ENCODE peak calls at places on chromosomes 7 and 10, in six cellular contexts. One of them, this sample, is unnamed. For H3K4me1, the result is how much of the 10 kb centered on the place peaks cover.

GRCh38 chr7:36583318-36583717 is 141.0 kb downstream of the AOAH start:
- DNase-seq in hepatocyte: no peak
- DNase-seq in transverse colon: no peak
- DNase-seq in uterus: no peak
- DNase-seq in OCI-LY7: no peak
- DNase-seq in aorta: no peak
- DNase-seq in this sample: no peak

GRCh38 chr7:25726180-25726579 is 425.8 kb upstream of the NFE2L3 start:
- DNase-seq in hepatocyte: no peak
- DNase-seq in transverse colon: no peak
- DNase-seq in uterus: no peak
- DNase-seq in OCI-LY7: no peak
- DNase-seq in aorta: no peak
- DNase-seq in this sample: no peak

GRCh38 chr10:48215148-48215982 is 59.1 kb downstream of the FRMPD2 start:
- DNase-seq in hepatocyte: peak
- DNase-seq in transverse colon: peak
- DNase-seq in uterus: no peak
- DNase-seq in OCI-LY7: peak
- DNase-seq in aorta: no peak
- DNase-seq in this sample: no peak

GRCh38 chr10:79090134-79090803 is 21.5 kb downstream of the ZMIZ1 start:
- DNase-seq in hepatocyte: no peak
- DNase-seq in transverse colon: no peak
- DNase-seq in uterus: no peak
- DNase-seq in OCI-LY7: peak
- DNase-seq in aorta: no peak
- DNase-seq in this sample: no peak

GRCh38 chr7:157426463-157427301 is 89.9 kb downstream of the DNAJB6 start:
- DNase-seq in hepatocyte: no peak
- DNase-seq in transverse colon: no peak
- DNase-seq in uterus: no peak
- DNase-seq in OCI-LY7: no peak
- DNase-seq in aorta: no peak
- DNase-seq in this sample: no peak

GRCh38 chr10:127013696-127014095 is 108.5 kb downstream of the DOCK1 start:
- DNase-seq in hepatocyte: no peak
- DNase-seq in transverse colon: no peak
- DNase-seq in uterus: no peak
- DNase-seq in OCI-LY7: no peak
- DNase-seq in aorta: no peak
- DNase-seq in this sample: no peak

GRCh38 chr10:69089638-69090599 is 2.0 kb downstream of the SRGN start:
- DNase-seq in hepatocyte: no peak
- DNase-seq in transverse colon: peak
- DNase-seq in uterus: no peak
- DNase-seq in OCI-LY7: no peak
- DNase-seq in aorta: peak
- DNase-seq in this sample: no peak

GRCh38 chr7:94393251-94393758 is 1.4 kb upstream of the COL1A2 start:
- DNase-seq in hepatocyte: peak
- DNase-seq in transverse colon: no peak
- DNase-seq in uterus: peak
- DNase-seq in OCI-LY7: no peak
- DNase-seq in aorta: peak
- DNase-seq in this sample: peak

GRCh38 chr10:48497965-48498770 is 106.7 kb downstream of the ARHGAP22 start:
- DNase-seq in hepatocyte: no peak
- DNase-seq in transverse colon: no peak
- DNase-seq in uterus: no peak
- DNase-seq in OCI-LY7: no peak
- DNase-seq in aorta: no peak
- DNase-seq in this sample: no peak

GRCh38 chr10:17003666-17004065 is 125.9 kb downstream of the CUBN start:
- DNase-seq in hepatocyte: no peak
- DNase-seq in transverse colon: no peak
- DNase-seq in uterus: no peak
- DNase-seq in OCI-LY7: no peak
- DNase-seq in aorta: no peak
- DNase-seq in this sample: no peak

GRCh38 chr7:17996442-17997223 is 31.0 kb downstream of the PRPS1L1 start:
- DNase-seq in hepatocyte: no peak
- DNase-seq in transverse colon: no peak
- DNase-seq in uterus: no peak
- DNase-seq in OCI-LY7: no peak
- DNase-seq in aorta: no peak
- DNase-seq in this sample: no peak

GRCh38 chr7:50653116-50653854 is 88.1 kb upstream of the DDC start:
- DNase-seq in hepatocyte: peak
- DNase-seq in transverse colon: peak
- DNase-seq in uterus: peak
- DNase-seq in OCI-LY7: no peak
- DNase-seq in aorta: peak
- DNase-seq in this sample: no peak

GRCh38 chr7:29866490-29866930 is 60.2 kb downstream of the WIPF3 start:
- DNase-seq in hepatocyte: peak
- DNase-seq in transverse colon: no peak
- DNase-seq in uterus: no peak
- DNase-seq in OCI-LY7: no peak
- DNase-seq in aorta: peak
- DNase-seq in this sample: peak

GRCh38 chr7:71173955-71174354 is 42.0 kb downstream of the GALNT17 start:
- DNase-seq in hepatocyte: peak
- DNase-seq in transverse colon: no peak
- DNase-seq in uterus: no peak
- DNase-seq in OCI-LY7: no peak
- DNase-seq in aorta: no peak
- DNase-seq in this sample: peak

GRCh38 chr10:15309221-15309620 is 61.9 kb downstream of the FAM171A1 start:
- DNase-seq in hepatocyte: no peak
- DNase-seq in transverse colon: no peak
- DNase-seq in uterus: no peak
- DNase-seq in OCI-LY7: no peak
- DNase-seq in aorta: no peak
- DNase-seq in this sample: no peak

GRCh38 chr10:122333037-122333436 is 41.5 kb upstream of the PLEKHA1 start:
- DNase-seq in hepatocyte: no peak
- DNase-seq in transverse colon: no peak
- DNase-seq in uterus: no peak
- DNase-seq in OCI-LY7: no peak
- DNase-seq in aorta: no peak
- DNase-seq in this sample: no peak

GRCh38 chr7:30364773-30365172 is 80.4 kb downstream of the ZNRF2 start:
- DNase-seq in hepatocyte: no peak
- DNase-seq in transverse colon: no peak
- DNase-seq in uterus: no peak
- DNase-seq in OCI-LY7: no peak
- DNase-seq in aorta: no peak
- DNase-seq in this sample: no peak

GRCh38 chr10:124104011-124104627 is 10.7 kb upstream of the CHST15 start:
- DNase-seq in hepatocyte: no peak
- DNase-seq in transverse colon: no peak
- DNase-seq in uterus: no peak
- DNase-seq in OCI-LY7: no peak
- DNase-seq in aorta: no peak
- DNase-seq in this sample: no peak

GRCh38 chr10:11742009-11742778 is at the start of gene ECHDC3:
- DNase-seq in hepatocyte: peak
- DNase-seq in transverse colon: peak
- DNase-seq in uterus: peak
- DNase-seq in OCI-LY7: no peak
- DNase-seq in aorta: peak
- DNase-seq in this sample: peak

GRCh38 chr7:82331234-82331633 is 112.3 kb downstream of the CACNA2D1 start:
- DNase-seq in hepatocyte: no peak
- DNase-seq in transverse colon: no peak
- DNase-seq in uterus: no peak
- DNase-seq in OCI-LY7: no peak
- DNase-seq in aorta: no peak
- DNase-seq in this sample: no peak

GRCh38 chr7:82335001-82335400 is 108.6 kb downstream of the CACNA2D1 start:
- DNase-seq in hepatocyte: no peak
- DNase-seq in transverse colon: no peak
- DNase-seq in uterus: no peak
- DNase-seq in OCI-LY7: no peak
- DNase-seq in aorta: no peak
- DNase-seq in this sample: no peak

GRCh38 chr7:82335927-82336326 is 107.7 kb downstream of the CACNA2D1 start:
- DNase-seq in hepatocyte: peak
- DNase-seq in transverse colon: no peak
- DNase-seq in uterus: no peak
- DNase-seq in OCI-LY7: no peak
- DNase-seq in aorta: no peak
- DNase-seq in this sample: no peak

GRCh38 chr7:82327898-82328297 is 115.7 kb downstream of the CACNA2D1 start:
- DNase-seq in hepatocyte: no peak
- DNase-seq in transverse colon: no peak
- DNase-seq in uterus: no peak
- DNase-seq in OCI-LY7: no peak
- DNase-seq in aorta: no peak
- DNase-seq in this sample: no peak

GRCh38 chr7:82330706-82331220 is 112.8 kb downstream of the CACNA2D1 start:
- DNase-seq in hepatocyte: no peak
- DNase-seq in transverse colon: no peak
- DNase-seq in uterus: no peak
- DNase-seq in OCI-LY7: no peak
- DNase-seq in aorta: no peak
- DNase-seq in this sample: no peak
- H3K27ac ChIP-seq in hepatocyte: no peak
- H3K27ac ChIP-seq in transverse colon: no peak
- H3K27ac ChIP-seq in uterus: no peak
- H3K27ac ChIP-seq in OCI-LY7: no peak
- H3K27ac ChIP-seq in aorta: no peak
- H3K27ac ChIP-seq in this sample: no peak

GRCh38 chr10:73890261-73890660 is 15.9 kb upstream of the CAMK2G start:
- DNase-seq in hepatocyte: no peak
- DNase-seq in transverse colon: no peak
- DNase-seq in uterus: no peak
- DNase-seq in OCI-LY7: no peak
- DNase-seq in aorta: no peak
- DNase-seq in this sample: no peak

GRCh38 chr10:73887038-73888015 is 13.0 kb upstream of the CAMK2G start:
- DNase-seq in hepatocyte: peak
- DNase-seq in transverse colon: peak
- DNase-seq in uterus: peak
- DNase-seq in OCI-LY7: no peak
- DNase-seq in aorta: peak
- DNase-seq in this sample: peak

GRCh38 chr10:73886625-73887024 is 12.3 kb upstream of the CAMK2G start:
- DNase-seq in hepatocyte: no peak
- DNase-seq in transverse colon: no peak
- DNase-seq in uterus: no peak
- DNase-seq in OCI-LY7: no peak
- DNase-seq in aorta: peak
- DNase-seq in this sample: no peak

GRCh38 chr10:73888514-73888913 is 14.2 kb upstream of the CAMK2G start:
- DNase-seq in hepatocyte: no peak
- DNase-seq in transverse colon: no peak
- DNase-seq in uterus: no peak
- DNase-seq in OCI-LY7: no peak
- DNase-seq in aorta: no peak
- DNase-seq in this sample: no peak

DNA sequence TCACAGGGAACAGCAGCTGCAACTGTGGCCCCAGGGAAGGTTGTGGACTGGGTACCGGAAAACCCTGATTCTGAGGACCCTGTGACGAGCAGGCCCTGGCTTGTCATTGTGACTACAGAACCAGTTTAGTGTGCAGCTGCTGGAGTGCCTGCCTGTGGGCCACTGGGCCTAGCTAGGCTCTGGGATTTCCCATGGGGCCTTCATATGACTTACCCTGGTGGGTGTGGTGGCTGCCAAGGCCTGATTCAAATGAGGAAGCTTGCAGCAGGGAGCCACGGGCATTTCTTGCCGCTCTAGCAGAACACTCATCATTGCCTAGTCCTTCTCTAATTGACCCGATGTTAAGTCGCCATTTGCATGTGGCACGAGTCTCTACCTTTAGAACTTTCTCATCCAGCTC is 14.7 kb upstream of the CAMK2G start:
- DNase-seq in hepatocyte: peak
- DNase-seq in transverse colon: peak
- DNase-seq in uterus: peak
- DNase-seq in OCI-LY7: no peak
- DNase-seq in aorta: peak
- DNase-seq in this sample: no peak
- H3K4me1 ChIP-seq in hepatocyte: under half
- H3K4me1 ChIP-seq in transverse colon: under half
- H3K4me1 ChIP-seq in uterus: under half
- H3K4me1 ChIP-seq in OCI-LY7: under half
- H3K4me1 ChIP-seq in aorta: under half
- H3K4me1 ChIP-seq in this sample: under half

GRCh38 chr10:61935085-61935484 is 33.6 kb downstream of the ARID5B start:
- DNase-seq in hepatocyte: no peak
- DNase-seq in transverse colon: no peak
- DNase-seq in uterus: no peak
- DNase-seq in OCI-LY7: no peak
- DNase-seq in aorta: no peak
- DNase-seq in this sample: no peak
- H3K27ac ChIP-seq in hepatocyte: peak
- H3K27ac ChIP-seq in transverse colon: peak
- H3K27ac ChIP-seq in uterus: peak
- H3K27ac ChIP-seq in OCI-LY7: no peak
- H3K27ac ChIP-seq in aorta: no peak
- H3K27ac ChIP-seq in this sample: no peak

GRCh38 chr10:71724539-71724938 is 5.0 kb upstream of the C10orf105 start:
- DNase-seq in hepatocyte: no peak
- DNase-seq in transverse colon: no peak
- DNase-seq in uterus: no peak
- DNase-seq in OCI-LY7: no peak
- DNase-seq in aorta: no peak
- DNase-seq in this sample: no peak

GRCh38 chr10:71721313-71721712 is 1.7 kb upstream of the C10orf105 start:
- DNase-seq in hepatocyte: no peak
- DNase-seq in transverse colon: no peak
- DNase-seq in uterus: no peak
- DNase-seq in OCI-LY7: no peak
- DNase-seq in aorta: no peak
- DNase-seq in this sample: no peak

GRCh38 chr10:71725249-71725648 is 5.7 kb upstream of the C10orf105 start:
- DNase-seq in hepatocyte: no peak
- DNase-seq in transverse colon: no peak
- DNase-seq in uterus: no peak
- DNase-seq in OCI-LY7: no peak
- DNase-seq in aorta: no peak
- DNase-seq in this sample: no peak

GRCh38 chr10:71723301-71723700 is 3.7 kb upstream of the C10orf105 start:
- DNase-seq in hepatocyte: no peak
- DNase-seq in transverse colon: no peak
- DNase-seq in uterus: no peak
- DNase-seq in OCI-LY7: no peak
- DNase-seq in aorta: no peak
- DNase-seq in this sample: no peak

DNA sequence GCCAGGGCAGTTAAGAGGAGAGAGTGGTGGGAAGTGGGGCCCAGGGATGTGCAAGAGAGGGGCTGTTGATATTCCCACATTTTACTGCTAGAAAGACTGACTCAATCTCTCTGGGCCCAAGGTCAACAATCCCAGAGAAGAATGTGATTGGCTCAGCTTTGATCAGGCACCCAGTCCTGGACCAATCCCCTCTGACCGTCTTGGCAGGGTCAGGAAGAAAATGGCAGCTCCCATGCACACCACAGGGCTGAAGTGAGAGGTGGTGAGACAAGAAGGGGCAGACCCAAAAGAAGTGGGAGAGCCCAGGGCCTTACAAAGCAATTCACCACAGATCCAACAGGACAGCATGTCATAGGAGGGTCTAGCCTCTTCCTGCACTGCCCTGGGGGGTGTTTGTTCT is 3.3 kb upstream of the C10orf105 start:
- DNase-seq in hepatocyte: no peak
- DNase-seq in transverse colon: no peak
- DNase-seq in uterus: no peak
- DNase-seq in OCI-LY7: no peak
- DNase-seq in aorta: no peak
- DNase-seq in this sample: no peak
- H3K4me1 ChIP-seq in hepatocyte: under half
- H3K4me1 ChIP-seq in transverse colon: under half
- H3K4me1 ChIP-seq in uterus: under half
- H3K4me1 ChIP-seq in OCI-LY7: under half
- H3K4me1 ChIP-seq in aorta: under half
- H3K4me1 ChIP-seq in this sample: under half

This sample was measured in ovary.